ENCODE peak calls at places on chromosomes 1 and 21, in nine cellular contexts. I is sigmoid colon; W is fibroblast of lung; K is heart left ventricle; S is H9; A is CD8-positive, alpha-beta T cell; C is ovary; O is CD4-positive, alpha-beta T cell; Y is aorta. Z is an unnamed sample. For H3K9me3, the result is how much of the 10 kb centered on the place peaks cover.

GRCh38 chr1:8348777-8349472 is 31.0 kb downstream of the SLC45A1 start:
- DNase-seq in S (peak), O (peak), A (peak), Y (peak), W (peak), K (peak), I (no peak), C (peak), Z (peak)

GRCh38 chr1:157025321-157025720 is 20.2 kb downstream of the ARHGEF11 start:
- DNase-seq in A (no peak), I (no peak), K (no peak), W (no peak), S (no peak), Y (no peak), O (no peak), C (no peak), Z (no peak)

GRCh38 chr1:201020647-201021332 is 2.7 kb downstream of the KIF21B start:
- DNase-seq in S (peak), I (no peak), W (no peak), Y (no peak), C (no peak), A (peak), O (peak), K (no peak), Z (peak)

GRCh38 chr1:22048351-22049192 is 3.9 kb upstream of the CDC42 start:
- DNase-seq in Y (no peak), O (no peak), K (no peak), S (peak), W (no peak), A (no peak), I (no peak), C (no peak), Z (peak)

GRCh38 chr1:77134359-77134758 is 84.9 kb downstream of the PIGK start:
- DNase-seq in Y (no peak), S (no peak), I (no peak), K (no peak), A (no peak), W (peak), C (no peak), O (no peak), Z (peak)

GRCh38 chr1:199226163-199226562 is 587.3 kb downstream of the PTPRC start:
- DNase-seq in S (no peak), Y (no peak), C (no peak), I (no peak), A (no peak), O (no peak), W (peak), K (no peak), Z (peak)

GRCh38 chr1:190000365-190000872 is 477.2 kb downstream of the BRINP3 start:
- DNase-seq in W (peak), Y (no peak), A (no peak), K (no peak), C (no peak), O (no peak), S (no peak), I (no peak), Z (no peak)

GRCh38 chr1:205578780-205579571 is 52.8 kb downstream of the ELK4 start:
- DNase-seq in K (peak), A (no peak), O (no peak), Y (peak), W (no peak), C (no peak), S (peak), I (peak), Z (no peak)

GRCh38 chr21:39055167-39055767 is 128.0 kb downstream of the PSMG1 start:
- DNase-seq in S (no peak), I (no peak), C (no peak), A (no peak), W (no peak), K (no peak), Y (no peak), O (no peak), Z (no peak)

GRCh38 chr1:234276389-234276788 is 96.9 kb upstream of the COA6 start:
- DNase-seq in S (no peak), C (no peak), I (no peak), O (no peak), A (no peak), K (no peak), W (no peak), Y (no peak), Z (no peak)

GRCh38 chr1:19250629-19251304 is 557 bp downstream of the EMC1 start:
- DNase-seq in K (no peak), Y (no peak), A (no peak), W (no peak), I (no peak), C (no peak), S (no peak), O (no peak), Z (no peak)

GRCh38 chr1:218123968-218124367 is 161.1 kb upstream of the RRP15 start:
- DNase-seq in Y (no peak), O (no peak), C (no peak), A (no peak), W (no peak), K (no peak), S (peak), I (no peak), Z (no peak)
- H3K9me3 ChIP-seq in Y (under half), O (under half), C (under half), A (under half), W (under half), K (under half), S (under half), I (under half), Z (under half)

DNA sequence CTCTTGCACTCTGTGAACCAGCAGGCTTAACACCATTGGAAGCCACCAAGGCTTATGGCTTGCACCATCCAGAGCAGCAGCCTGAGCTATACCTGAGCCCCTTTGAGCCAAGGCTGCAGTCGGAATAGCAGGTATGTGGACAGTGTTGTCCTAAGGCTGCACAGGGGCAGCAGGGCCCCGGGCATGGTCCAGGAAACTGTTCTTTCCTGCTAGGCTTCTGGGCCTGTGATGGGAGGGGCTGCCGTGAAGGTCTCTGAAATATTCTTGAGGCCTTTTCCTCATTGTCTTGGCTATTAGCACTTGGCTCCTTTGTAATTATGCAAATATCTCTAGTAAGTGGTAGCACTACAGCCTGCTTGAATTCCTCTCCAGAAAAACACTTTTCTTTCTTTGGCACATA is 5.0 kb downstream of the KRTAP20-4 start:
- DNase-seq in W (no peak), K (no peak), A (no peak), I (no peak), C (no peak), Y (no peak), S (no peak), O (no peak), Z (no peak)
- H3K9me3 ChIP-seq in W (under half), K (under half), A (under half), I (under half), C (under half), Y (under half), S (under half), O (under half), Z (under half)

DNA sequence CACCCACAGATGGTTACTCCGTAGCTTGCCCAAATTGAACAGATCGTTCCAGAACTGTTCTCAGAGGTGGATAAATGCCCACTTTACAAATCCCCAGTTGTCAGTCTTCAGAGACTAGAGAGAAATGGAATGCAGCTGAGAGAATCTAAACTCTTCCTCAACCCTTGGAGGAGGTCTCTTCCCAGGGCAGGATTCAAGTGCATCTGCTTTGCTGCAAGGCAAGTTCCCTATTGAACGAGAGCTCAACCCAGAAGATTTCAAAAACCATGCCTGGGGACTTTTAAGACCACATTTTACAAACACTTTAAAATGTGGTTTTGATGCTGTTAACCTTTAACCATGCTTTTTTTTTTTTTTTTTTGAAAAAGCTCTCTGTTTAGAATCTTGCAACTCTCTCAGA is 987.9 kb upstream of the ADAMTS5 start:
- DNase-seq in C (no peak), I (no peak), W (peak), A (no peak), O (no peak), S (no peak), Y (no peak), K (no peak), Z (no peak)
- H3K9me3 ChIP-seq in C (under half), I (under half), W (under half), A (under half), O (under half), S (under half), Y (under half), K (under half), Z (under half)

DNA sequence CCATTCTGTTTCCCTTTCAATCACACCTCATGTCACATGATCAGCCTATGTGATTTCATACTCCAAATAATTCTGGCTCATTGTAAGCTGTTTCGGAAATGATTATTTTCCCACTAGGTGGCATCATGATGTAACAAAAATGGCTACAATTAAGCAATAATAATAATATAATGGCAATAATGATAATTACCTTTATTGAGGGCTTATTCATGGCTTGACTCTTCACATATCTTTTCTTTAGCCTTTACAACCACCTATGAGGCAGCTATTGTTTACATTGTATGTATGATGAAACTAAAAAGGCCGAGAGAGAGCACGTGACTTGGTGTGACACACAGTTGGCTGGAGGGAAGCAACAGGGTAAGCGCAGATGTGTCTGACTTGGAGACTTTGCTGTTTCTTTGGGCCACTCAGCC is 12.5 kb upstream of the KPRP start:
- DNase-seq in A (no peak), S (no peak), C (no peak), W (peak), Y (no peak), O (no peak), K (no peak), I (no peak), Z (no peak)
- H3K9me3 ChIP-seq in A (under half), S (half or more), C (under half), W (under half), Y (under half), O (under half), K (under half), I (under half), Z (under half)

GRCh38 chr1:239555350-239555749 is 169.0 kb downstream of the CHRM3 start:
- DNase-seq in A (no peak), S (peak), I (no peak), K (no peak), C (no peak), O (no peak), Y (no peak), W (no peak), Z (no peak)

GRCh38 chr1:239547987-239548386 is 161.6 kb downstream of the CHRM3 start:
- DNase-seq in W (no peak), A (no peak), Y (no peak), C (no peak), I (no peak), K (no peak), S (no peak), O (no peak), Z (peak)

GRCh38 chr1:239545466-239545865 is 159.1 kb downstream of the CHRM3 start:
- DNase-seq in S (no peak), A (no peak), W (no peak), I (no peak), C (no peak), K (no peak), Y (no peak), O (no peak), Z (peak)

DNA sequence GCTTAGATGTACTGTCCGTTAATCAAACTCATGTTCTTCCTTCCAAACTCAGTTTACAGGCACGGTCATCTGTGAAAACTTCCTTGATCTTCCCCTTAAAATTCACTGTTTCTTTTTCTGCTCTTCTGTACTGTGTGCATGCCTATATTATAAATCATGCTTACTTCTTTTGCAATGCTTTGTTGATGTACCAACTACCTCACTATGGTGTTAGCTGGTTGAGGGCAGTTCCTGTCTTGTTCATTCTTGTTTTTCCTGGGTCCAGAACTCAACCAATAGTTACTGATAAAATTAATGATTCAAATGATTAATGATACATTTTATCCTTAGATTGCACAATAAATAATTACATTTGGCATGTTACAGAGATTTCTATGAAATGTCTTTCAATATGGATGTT is 163.8 kb downstream of the CHRM3 start:
- DNase-seq in K (no peak), O (no peak), C (no peak), A (no peak), S (no peak), I (no peak), Y (no peak), W (no peak), Z (no peak)
- H3K9me3 ChIP-seq in K (under half), O (under half), C (under half), A (under half), S (under half), I (under half), Y (under half), W (under half), Z (under half)

GRCh38 chr21:20276954-20277353 is 721.3 kb upstream of the NCAM2 start:
- DNase-seq in O (no peak), W (no peak), Y (no peak), S (no peak), C (no peak), K (no peak), I (no peak), A (no peak), Z (no peak)
- H3K9me3 ChIP-seq in O (under half), W (under half), Y (under half), S (under half), C (under half), K (under half), I (under half), A (under half), Z (under half)

GRCh38 chr21:44614961-44615391 is 3.1 kb downstream of the KRTAP10-8 start:
- DNase-seq in S (peak), C (no peak), A (no peak), I (no peak), W (no peak), K (no peak), Y (no peak), O (no peak), Z (no peak)

GRCh38 chr21:44614161-44614631 is 2.3 kb downstream of the KRTAP10-8 start:
- DNase-seq in I (no peak), W (no peak), A (no peak), S (no peak), K (no peak), C (no peak), Y (no peak), O (no peak), Z (no peak)

GRCh38 chr21:44612029-44612486 is at the start of gene KRTAP10-8:
- DNase-seq in C (no peak), A (no peak), S (no peak), K (no peak), O (no peak), W (no peak), I (peak), Y (no peak), Z (no peak)

GRCh38 chr21:44612669-44613229 is 870 bp downstream of the KRTAP10-8 start:
- DNase-seq in S (no peak), Y (no peak), A (no peak), I (peak), C (no peak), O (no peak), W (no peak), K (no peak), Z (no peak)

GRCh38 chr21:44613386-44614155 is 1.7 kb downstream of the KRTAP10-8 start:
- DNase-seq in S (no peak), K (no peak), W (no peak), C (no peak), A (no peak), Y (no peak), O (no peak), I (no peak), Z (no peak)
- H3K9me3 ChIP-seq in S (under half), K (under half), W (under half), C (under half), A (under half), Y (under half), O (under half), I (under half), Z (under half)

DNA sequence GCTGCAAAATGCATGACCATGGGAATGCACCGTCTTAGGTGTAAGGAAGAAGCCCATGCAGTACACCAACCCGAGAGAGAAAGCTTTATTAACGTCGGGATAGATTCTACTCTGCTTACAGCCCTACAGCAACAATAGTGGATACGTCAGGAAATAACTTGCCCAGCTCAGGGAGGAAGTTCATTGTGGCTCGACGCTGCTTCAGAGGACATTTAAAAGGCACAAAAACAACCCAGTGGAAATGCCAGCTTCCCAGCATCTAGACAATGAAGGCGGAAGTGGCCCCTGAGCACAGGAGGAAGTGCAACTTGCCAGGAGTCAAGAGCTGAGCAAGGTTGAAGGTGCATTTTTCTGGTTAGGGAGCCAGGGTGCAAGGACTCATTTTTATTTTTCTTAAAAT is 26.4 kb downstream of the CYYR1 start:
- DNase-seq in W (no peak), I (no peak), Y (no peak), A (no peak), K (peak), C (no peak), O (no peak), S (no peak), Z (no peak)
- H3K9me3 ChIP-seq in W (under half), I (under half), Y (under half), A (under half), K (under half), C (under half), O (under half), S (under half), Z (under half)

DNA sequence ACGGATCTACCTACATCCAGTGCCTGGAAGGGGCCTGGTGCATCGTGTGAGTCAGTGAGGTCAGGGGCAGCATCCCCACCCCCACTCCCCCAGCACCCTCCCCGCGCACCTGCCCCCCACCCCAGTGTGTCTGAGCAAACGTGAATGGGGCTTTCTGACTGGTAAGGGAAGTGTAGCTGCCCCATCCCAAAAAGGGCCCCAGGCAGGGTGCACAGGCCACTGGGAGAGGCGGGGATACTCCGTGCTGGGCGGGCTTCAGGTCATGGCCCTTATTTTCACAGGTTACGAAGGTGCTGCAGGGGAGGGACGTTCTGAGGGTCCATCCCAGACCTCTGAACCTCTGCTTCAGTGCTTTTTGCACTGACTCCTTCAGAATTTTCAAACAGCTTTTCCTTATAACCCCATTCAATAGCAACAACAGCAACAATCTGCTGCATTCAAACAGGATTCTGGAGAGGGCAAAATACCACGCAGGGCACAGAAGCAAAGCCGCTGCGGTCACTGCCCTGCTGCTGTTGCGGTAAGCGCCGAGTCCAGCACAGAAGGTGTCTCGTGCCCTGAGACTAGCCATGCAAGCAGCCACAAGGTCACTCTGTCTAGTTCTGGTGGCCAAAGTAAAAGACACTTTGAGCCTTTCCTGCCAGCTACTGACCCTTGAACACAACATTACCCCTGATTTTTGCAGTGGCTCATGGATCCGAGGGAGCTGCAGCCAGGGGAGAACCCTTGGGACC is 10.3 kb downstream of the TTC34 start:
- DNase-seq in K (no peak), O (no peak), W (no peak), Y (peak), C (no peak), A (no peak), I (peak), S (no peak), Z (no peak)
- H3K9me3 ChIP-seq in K (under half), O (under half), W (under half), Y (under half), C (under half), A (under half), I (under half), S (half or more), Z (under half)

DNA sequence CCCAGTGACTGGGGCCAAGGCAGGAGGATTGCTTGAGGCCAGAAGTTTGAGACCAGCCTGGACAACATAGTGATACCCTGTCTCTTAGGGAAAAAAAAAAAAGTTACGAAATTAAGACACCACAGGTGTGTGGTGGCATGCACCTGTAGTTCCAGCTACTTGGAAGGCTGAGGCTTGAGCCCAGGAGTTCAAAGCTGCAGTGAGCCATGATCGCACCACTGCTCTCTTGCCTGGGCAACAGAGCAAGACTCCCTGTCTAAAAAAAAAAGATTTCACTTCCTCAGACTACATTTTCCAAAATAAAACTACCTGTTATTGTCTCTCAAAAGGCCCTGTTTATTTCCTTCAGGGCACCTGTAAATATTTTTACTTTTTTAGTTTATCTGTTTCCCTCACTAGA is 4.7 kb upstream of the STK40 start:
- DNase-seq in S (no peak), K (no peak), I (no peak), O (no peak), W (no peak), C (no peak), Y (peak), A (no peak), Z (no peak)
- H3K9me3 ChIP-seq in S (under half), K (under half), I (under half), O (under half), W (under half), C (under half), Y (under half), A (under half), Z (under half)

Z was measured in cardiac muscle cell.